ENCODE peak calls at places on chromosomes 7 and 10, in eight cellular contexts. N is CD8-positive, alpha-beta T cell; M is BJ; B is T-helper 17 cell; S is GM10248; Q is SHP77 treated with DMSO at 0.1 percent for 48 hours; Y is T47D; C is AG08395. G is an unnamed sample.

GRCh38 chr7:155609185-155609584 is 35.3 kb upstream of the RBM33 start:
- DNase-seq in N (no peak), M (no peak), B (no peak), S (peak), Q (no peak), Y (no peak), C (no peak), G (no peak)

GRCh38 chr10:125064681-125065492 is 95.5 kb downstream of the CTBP2 start:
- DNase-seq in N (peak), M (peak), B (no peak), S (peak), Q (no peak), Y (peak), C (peak), G (peak)

GRCh38 chr7:33716581-33717477 is 188.5 kb upstream of the BMPER start:
- DNase-seq in N (no peak), M (no peak), B (no peak), S (no peak), Q (no peak), Y (peak), C (peak), G (no peak)

GRCh38 chr10:91287912-91288311 is 67.4 kb downstream of the PCGF5 start:
- DNase-seq in N (no peak), M (no peak), B (no peak), S (no peak), Q (no peak), Y (no peak), C (no peak), G (no peak)

GRCh38 chr7:47379629-47380324 is 202.1 kb downstream of the TNS3 start:
- DNase-seq in N (no peak), M (no peak), B (no peak), S (no peak), Q (no peak), Y (no peak), C (peak), G (no peak)

GRCh38 chr7:122768827-122769226 is 66.1 kb upstream of the RNF148 start:
- DNase-seq in N (no peak), M (no peak), B (no peak), S (no peak), Q (no peak), Y (no peak), C (no peak), G (no peak)

GRCh38 chr10:63720072-63720537 is 198.9 kb downstream of the REEP3 start:
- DNase-seq in N (peak), M (no peak), B (peak), S (peak), Q (peak), Y (peak), C (no peak), G (peak)

GRCh38 chr7:150645259-150646020 is 13.3 kb upstream of the GIMAP6 start:
- DNase-seq in N (no peak), M (no peak), B (no peak), S (no peak), Q (no peak), Y (no peak), C (no peak), G (no peak)

GRCh38 chr7:134368851-134369533 is 52.3 kb upstream of the SLC35B4 start:
- DNase-seq in N (no peak), M (no peak), B (no peak), S (no peak), Q (no peak), Y (no peak), C (peak), G (no peak)

GRCh38 chr10:21751341-21752310 is 217.6 kb downstream of the MLLT10 start:
- DNase-seq in N (no peak), M (no peak), B (no peak), S (no peak), Q (no peak), Y (no peak), C (no peak), G (no peak)

GRCh38 chr7:8151161-8151560 is 110.8 kb downstream of the ICA1 start:
- DNase-seq in N (no peak), M (no peak), B (no peak), S (no peak), Q (no peak), Y (no peak), C (no peak), G (no peak)

GRCh38 chr10:70605153-70605552 is 2.6 kb upstream of the PRF1 start:
- DNase-seq in N (no peak), M (no peak), B (no peak), S (no peak), Q (no peak), Y (no peak), C (no peak), G (no peak)

GRCh38 chr10:64486149-64486548 is 964.9 kb downstream of the REEP3 start:
- DNase-seq in N (no peak), M (no peak), B (no peak), S (no peak), Q (no peak), Y (no peak), C (peak), G (no peak)

GRCh38 chr7:130632111-130632510 is 36.4 kb downstream of the COPG2 start:
- DNase-seq in N (no peak), M (peak), B (no peak), S (no peak), Q (no peak), Y (no peak), C (no peak), G (no peak)

GRCh38 chr7:93196331-93196730 is 29.9 kb downstream of the HEPACAM2 start:
- DNase-seq in N (no peak), M (no peak), B (no peak), S (no peak), Q (no peak), Y (no peak), C (no peak), G (no peak)

GRCh38 chr7:94492601-94493000 is 17.0 kb upstream of the CASD1 start:
- DNase-seq in N (no peak), M (no peak), B (no peak), S (peak), Q (no peak), Y (peak), C (no peak), G (no peak)

GRCh38 chr10:69506834-69507643 is 55.8 kb downstream of the TSPAN15 start:
- DNase-seq in N (no peak), M (no peak), B (no peak), S (no peak), Q (no peak), Y (no peak), C (no peak), G (no peak)

GRCh38 chr10:97075421-97075820 is 110.3 kb downstream of the SLIT1 start:
- DNase-seq in N (no peak), M (no peak), B (no peak), S (no peak), Q (no peak), Y (no peak), C (no peak), G (no peak)

GRCh38 chr7:131649003-131649541 is 92.6 kb upstream of the PODXL start:
- DNase-seq in N (no peak), M (no peak), B (no peak), S (no peak), Q (no peak), Y (no peak), C (no peak), G (no peak)

GRCh38 chr10:33703897-33704825 is 369.7 kb upstream of the NRP1 start:
- DNase-seq in N (no peak), M (peak), B (no peak), S (no peak), Q (no peak), Y (no peak), C (peak), G (no peak)

GRCh38 chr7:112233048-112233697 is 26.7 kb downstream of the ZNF277 start:
- DNase-seq in N (no peak), M (no peak), B (no peak), S (no peak), Q (no peak), Y (no peak), C (no peak), G (no peak)

GRCh38 chr7:155339474-155339873 is 41.8 kb downstream of the INSIG1 start:
- DNase-seq in N (no peak), M (no peak), B (no peak), S (no peak), Q (no peak), Y (no peak), C (no peak), G (no peak)

GRCh38 chr7:47232751-47233412 is 349.0 kb downstream of the TNS3 start:
- DNase-seq in N (no peak), M (no peak), B (no peak), S (no peak), Q (no peak), Y (peak), C (peak), G (no peak)

GRCh38 chr7:137337902-137338301 is 5.6 kb downstream of the PTN start:
- DNase-seq in N (no peak), M (no peak), B (no peak), S (no peak), Q (no peak), Y (peak), C (no peak), G (no peak)

GRCh38 chr7:1529383-1530116 is 952 bp upstream of the MAFK start:
- DNase-seq in N (no peak), M (no peak), B (no peak), S (no peak), Q (no peak), Y (no peak), C (no peak), G (no peak)

GRCh38 chr7:150963707-150964559 is 14.2 kb downstream of the KCNH2 start:
- DNase-seq in N (no peak), M (no peak), B (no peak), S (no peak), Q (no peak), Y (no peak), C (no peak), G (no peak)

GRCh38 chr7:11513460-11513859 is 318.5 kb downstream of the THSD7A start:
- DNase-seq in N (no peak), M (no peak), B (no peak), S (no peak), Q (no peak), Y (no peak), C (no peak), G (no peak)

GRCh38 chr7:88243345-88243909 is 23.6 kb upstream of the SRI start:
- DNase-seq in N (no peak), M (no peak), B (no peak), S (peak), Q (peak), Y (peak), C (peak), G (no peak)

GRCh38 chr7:157618823-157619606 is 282.2 kb downstream of the DNAJB6 start:
- DNase-seq in N (no peak), M (no peak), B (no peak), S (no peak), Q (no peak), Y (no peak), C (no peak), G (no peak)

GRCh38 chr7:79420464-79420863 is 33.0 kb downstream of the MAGI2 start:
- DNase-seq in N (no peak), M (peak), B (no peak), S (no peak), Q (no peak), Y (peak), C (peak), G (no peak)

GRCh38 chr10:70851597-70852475 is 36.1 kb downstream of the SGPL1 start:
- DNase-seq in N (no peak), M (no peak), B (no peak), S (no peak), Q (no peak), Y (no peak), C (no peak), G (no peak)

GRCh38 chr7:142733271-142733670 is 16.0 kb upstream of the PRSS1 start:
- DNase-seq in N (no peak), M (no peak), B (no peak), S (no peak), Q (no peak), Y (no peak), C (no peak), G (no peak)

GRCh38 chr10:116765549-116766162 is 23.3 kb upstream of the HSPA12A start:
- DNase-seq in N (no peak), M (no peak), B (peak), S (no peak), Q (no peak), Y (peak), C (no peak), G (no peak)

GRCh38 chr10:49617281-49618020 is 3.6 kb downstream of the CHAT start:
- DNase-seq in N (no peak), M (no peak), B (no peak), S (no peak), Q (no peak), Y (no peak), C (no peak), G (no peak)

GRCh38 chr10:88428442-88428841 is 154.7 kb downstream of the RNLS start:
- DNase-seq in N (no peak), M (peak), B (no peak), S (no peak), Q (no peak), Y (peak), C (peak), G (no peak)

G was measured in T-cell.